ENCODE peak calls at places on chromosomes 4 and X, in ten cellular contexts. C is IMR-90, Z is chondrocyte, E is fibroblast of pulmonary artery, F is kidney epithelial cell, A is lung, W is Peyer's patch, B is K562, Y is RWPE1, H is astrocyte. V is an unnamed sample.

GRCh38 chr4:167966161-167966560 is 126.2 kb upstream of the ANXA10 start:
- DNase-seq in C (no peak), A (no peak), F (peak), H (peak), E (peak), W (no peak), Z (no peak), Y (no peak), B (no peak), V (no peak)

GRCh38 chrX:23554304-23554703 is 113.0 kb upstream of the PRDX4 start:
- DNase-seq in Y (peak), Z (no peak), F (peak), A (no peak), C (peak), B (peak), W (no peak), E (peak), H (peak), V (peak)

GRCh38 chrX:65528705-65529340 is 5.8 kb downstream of the LAS1L start:
- DNase-seq in W (peak), H (no peak), E (peak), Z (no peak), C (peak), F (no peak), A (peak), B (peak), Y (peak), V (peak)

GRCh38 chr4:108030332-108030731 is 40.6 kb downstream of the HADH start:
- DNase-seq in C (peak), A (no peak), Z (no peak), F (peak), H (peak), W (no peak), B (peak), E (peak), Y (no peak), V (peak)

GRCh38 chrX:150766351-150767044 is 73.3 kb downstream of the MTMR1 start:
- DNase-seq in C (no peak), A (no peak), Z (no peak), B (peak), E (no peak), F (no peak), H (no peak), W (no peak), Y (no peak), V (no peak)

GRCh38 chrX:9135901-9136510 is 102.1 kb upstream of the FAM9B start:
- DNase-seq in Z (no peak), C (peak), W (no peak), F (no peak), Y (no peak), B (no peak), H (peak), E (peak), A (no peak), V (no peak)

GRCh38 chr4:2537011-2537830 is 774 bp downstream of the FAM193A start:
- DNase-seq in H (peak), E (peak), F (no peak), C (peak), Z (peak), W (peak), Y (peak), B (peak), A (peak), V (peak)

GRCh38 chr4:88070031-88070430 is 62.6 kb downstream of the PKD2 start:
- DNase-seq in H (peak), C (no peak), B (no peak), A (no peak), Y (no peak), F (no peak), W (no peak), Z (no peak), E (no peak), V (no peak)

GRCh38 chrX:29478336-29479069 is 736.9 kb upstream of the MAGEB2 start:
- DNase-seq in A (no peak), C (peak), H (peak), W (no peak), B (peak), Z (no peak), F (no peak), E (peak), Y (peak), V (peak)

GRCh38 chr4:114040319-114041116 is 61.1 kb upstream of the ARSJ start:
- DNase-seq in Z (no peak), F (peak), A (no peak), Y (no peak), H (peak), B (no peak), W (no peak), C (peak), E (no peak), V (no peak)

GRCh38 chr4:167084326-167084725 is 150.0 kb downstream of the SPOCK3 start:
- DNase-seq in W (no peak), B (no peak), Y (no peak), Z (no peak), C (no peak), F (no peak), H (no peak), A (no peak), E (no peak), V (no peak)

GRCh38 chrX:69128573-69128972 is 36.7 kb downstream of the PJA1 start:
- DNase-seq in Y (no peak), C (no peak), A (no peak), B (no peak), F (no peak), W (no peak), H (peak), E (peak), Z (no peak), V (no peak)

GRCh38 chr4:121789960-121790829 is 10.9 kb upstream of the EXOSC9 start:
- DNase-seq in H (peak), Z (no peak), F (no peak), A (no peak), E (peak), W (no peak), B (peak), Y (peak), C (peak), V (no peak)

GRCh38 chr4:162343967-162344366 is 180.2 kb upstream of the FSTL5 start:
- DNase-seq in H (no peak), B (no peak), W (no peak), A (no peak), F (no peak), Y (no peak), E (no peak), C (no peak), Z (no peak), V (no peak)

GRCh38 chr4:8053688-8054449 is 104.7 kb downstream of the ABLIM2 start:
- DNase-seq in E (no peak), F (no peak), H (no peak), Z (no peak), Y (no peak), B (no peak), W (no peak), C (no peak), A (no peak), V (no peak)

GRCh38 chr4:25767877-25768475 is 94.8 kb downstream of the SEL1L3 start:
- DNase-seq in H (peak), A (peak), Y (peak), C (peak), E (peak), W (no peak), B (peak), F (peak), Z (no peak), V (no peak)

GRCh38 chr4:127124919-127125318 is 507.8 kb upstream of the INTU start:
- DNase-seq in C (peak), Z (no peak), Y (no peak), H (peak), E (peak), F (no peak), A (no peak), B (peak), W (no peak), V (no peak)

GRCh38 chr4:164383187-164384181 is 370.4 kb upstream of the SMIM31 start:
- DNase-seq in C (peak), F (no peak), A (no peak), H (peak), B (no peak), E (no peak), W (no peak), Z (peak), Y (peak), V (no peak)

GRCh38 chrX:26783512-26784225 is 567.7 kb downstream of the MAGEB5 start:
- DNase-seq in A (no peak), Z (no peak), E (peak), C (peak), B (peak), Y (no peak), F (no peak), H (no peak), W (no peak), V (peak)

GRCh38 chr4:30716671-30717207 is 3.4 kb upstream of the PCDH7 start:
- DNase-seq in W (no peak), Y (peak), H (peak), C (no peak), B (no peak), F (no peak), A (no peak), E (peak), Z (no peak), V (no peak)

GRCh38 chr4:36183665-36184393 is 60.5 kb downstream of the ARAP2 start:
- DNase-seq in Z (no peak), B (no peak), C (no peak), Y (no peak), W (no peak), E (no peak), H (no peak), F (no peak), A (no peak), V (no peak)

GRCh38 chr4:155972098-155972497 is 18.4 kb upstream of the CTSO start:
- DNase-seq in C (peak), A (no peak), F (no peak), B (peak), W (no peak), Y (no peak), Z (no peak), E (peak), H (no peak), V (no peak)

GRCh38 chrX:71992711-71993110 is 82.1 kb downstream of the NHSL2 start:
- DNase-seq in E (no peak), Y (no peak), W (no peak), H (no peak), Z (no peak), B (no peak), C (no peak), F (no peak), A (peak), V (no peak)

GRCh38 chr4:20253799-20254409 is 2.2 kb downstream of the SLIT2 start:
- DNase-seq in E (peak), F (no peak), A (no peak), W (peak), Y (no peak), H (peak), B (no peak), C (peak), Z (peak), V (peak)

GRCh38 chr4:84050014-84050413 is 449.1 kb downstream of the NKX6-1 start:
- DNase-seq in E (no peak), A (no peak), Y (no peak), B (no peak), W (no peak), C (no peak), F (no peak), Z (no peak), H (no peak), V (no peak)

GRCh38 chr4:68905598-68906237 is 45.9 kb downstream of the UGT2A3 start:
- DNase-seq in A (no peak), C (no peak), Y (no peak), B (no peak), E (peak), Z (no peak), F (no peak), H (peak), W (no peak), V (no peak)

GRCh38 chr4:168153596-168154440 is 61.5 kb downstream of the ANXA10 start:
- DNase-seq in C (peak), Y (peak), E (peak), H (peak), B (peak), Z (no peak), W (peak), A (peak), F (no peak), V (peak)

GRCh38 chrX:69493193-69493592 is 10.9 kb upstream of the NALF2 start:
- DNase-seq in Z (no peak), A (no peak), E (peak), W (no peak), Y (peak), B (peak), H (no peak), F (no peak), C (no peak), V (no peak)

GRCh38 chr4:1194028-1194900 is 21.9 kb upstream of the SPON2 start:
- DNase-seq in W (peak), H (no peak), F (no peak), Y (no peak), A (no peak), C (peak), Z (peak), B (no peak), E (peak), V (no peak)

GRCh38 chr4:20305976-20306375 is 54.3 kb downstream of the SLIT2 start:
- DNase-seq in A (no peak), Y (no peak), B (no peak), F (no peak), E (peak), H (no peak), W (no peak), C (peak), Z (no peak), V (no peak)

GRCh38 chrX:78063687-78064086 is 40.4 kb upstream of the PGK1 start:
- DNase-seq in A (no peak), F (no peak), H (no peak), B (no peak), Y (no peak), C (no peak), Z (no peak), W (no peak), E (no peak), V (no peak)

GRCh38 chr4:153223418-153223792 is 19.2 kb downstream of the TRIM2 start:
- DNase-seq in E (no peak), Z (no peak), B (no peak), W (no peak), H (no peak), C (no peak), Y (peak), F (no peak), A (no peak), V (no peak)

GRCh38 chr4:10491420-10491819 is 34.2 kb upstream of the ZNF518B start:
- DNase-seq in C (no peak), H (no peak), E (no peak), Z (no peak), A (no peak), Y (no peak), F (no peak), B (no peak), W (no peak), V (no peak)
- TF ChIP-seq CTCF in C (no peak), H (no peak), E (no peak), Z (no peak), A (no peak), Y (no peak), F (no peak), B (no peak), W (no peak), V (no peak)

GRCh38 chrX:47577424-47577823 is 4.8 kb upstream of the TIMP1 start:
- DNase-seq in Z (no peak), F (no peak), A (peak), E (peak), B (peak), H (no peak), Y (no peak), W (no peak), C (no peak), V (no peak)

GRCh38 chrX:47581731-47582647 is at the start of gene TIMP1:
- DNase-seq in Z (peak), E (peak), F (peak), C (peak), Y (peak), A (peak), B (peak), W (peak), H (peak), V (peak)

GRCh38 chrX:47577901-47578300 is 4.3 kb upstream of the TIMP1 start:
- DNase-seq in C (no peak), B (no peak), E (no peak), Z (no peak), W (no peak), H (no peak), F (no peak), A (peak), Y (no peak), V (no peak)

GRCh38 chrX:47578692-47579091 is 3.5 kb upstream of the TIMP1 start:
- DNase-seq in B (no peak), W (no peak), Z (no peak), C (no peak), H (no peak), F (no peak), A (no peak), E (no peak), Y (no peak), V (no peak)

DNA sequence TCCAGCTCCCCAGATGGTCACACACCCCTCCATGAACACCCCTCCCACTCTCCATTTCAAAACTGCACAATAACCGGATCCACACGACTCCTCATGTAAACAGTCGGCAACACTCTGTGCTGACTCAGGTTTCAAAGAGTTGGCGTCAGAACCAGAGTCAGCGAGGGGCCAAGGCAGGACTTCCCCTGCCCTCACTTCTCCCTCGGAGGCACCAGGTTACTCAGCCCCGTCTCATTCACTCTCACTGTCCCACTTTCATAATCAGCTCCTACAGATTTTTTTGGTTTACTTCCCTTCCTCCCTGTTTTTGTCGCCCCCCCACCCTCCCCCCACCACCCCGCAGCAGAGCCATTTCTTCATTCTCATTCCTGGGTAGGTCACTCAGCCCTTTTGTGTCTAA is 2.7 kb upstream of the TIMP1 start:
- DNase-seq in B (peak), W (no peak), Z (no peak), C (peak), E (peak), F (no peak), H (peak), A (peak), Y (peak), V (peak)
- TF ChIP-seq CTCF in B (no peak), W (no peak), Z (no peak), C (no peak), E (no peak), F (no peak), H (no peak), A (no peak), Y (no peak), V (no peak)

GRCh38 chrX:130082244-130083106 is 27.8 kb downstream of the ELF4 start:
- DNase-seq in B (peak), W (no peak), Z (no peak), A (peak), H (no peak), C (no peak), E (no peak), Y (no peak), F (no peak), V (peak)
- TF ChIP-seq CTCF in B (peak), W (peak), Z (no peak), A (no peak), H (no peak), C (no peak), E (no peak), Y (no peak), F (no peak), V (no peak)

DNA sequence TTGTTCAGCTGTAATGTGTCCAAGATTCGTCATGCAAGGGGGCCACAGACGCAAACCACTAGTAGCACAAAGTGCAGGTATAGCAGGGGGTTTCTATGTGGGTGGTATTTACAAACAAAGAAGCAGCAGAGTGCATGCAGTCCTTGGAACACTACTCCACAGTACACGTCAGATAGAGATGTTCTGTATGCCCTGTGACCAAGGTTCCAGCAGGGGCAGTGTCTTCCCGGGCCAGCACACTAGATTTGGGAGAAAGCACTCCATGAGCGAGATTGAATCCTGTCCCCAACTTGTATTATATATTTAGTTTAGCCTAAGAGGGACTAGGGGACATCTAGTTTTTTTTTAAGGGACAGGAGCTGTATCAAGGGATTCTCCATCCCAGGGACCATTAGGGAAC is 54.4 kb upstream of the ESX1 start:
- DNase-seq in E (no peak), H (no peak), Z (no peak), C (no peak), F (no peak), B (no peak), W (no peak), Y (no peak), A (no peak), V (no peak)
- TF ChIP-seq CTCF in E (peak), H (peak), Z (no peak), C (no peak), F (no peak), B (no peak), W (no peak), Y (no peak), A (no peak), V (no peak)

DNA sequence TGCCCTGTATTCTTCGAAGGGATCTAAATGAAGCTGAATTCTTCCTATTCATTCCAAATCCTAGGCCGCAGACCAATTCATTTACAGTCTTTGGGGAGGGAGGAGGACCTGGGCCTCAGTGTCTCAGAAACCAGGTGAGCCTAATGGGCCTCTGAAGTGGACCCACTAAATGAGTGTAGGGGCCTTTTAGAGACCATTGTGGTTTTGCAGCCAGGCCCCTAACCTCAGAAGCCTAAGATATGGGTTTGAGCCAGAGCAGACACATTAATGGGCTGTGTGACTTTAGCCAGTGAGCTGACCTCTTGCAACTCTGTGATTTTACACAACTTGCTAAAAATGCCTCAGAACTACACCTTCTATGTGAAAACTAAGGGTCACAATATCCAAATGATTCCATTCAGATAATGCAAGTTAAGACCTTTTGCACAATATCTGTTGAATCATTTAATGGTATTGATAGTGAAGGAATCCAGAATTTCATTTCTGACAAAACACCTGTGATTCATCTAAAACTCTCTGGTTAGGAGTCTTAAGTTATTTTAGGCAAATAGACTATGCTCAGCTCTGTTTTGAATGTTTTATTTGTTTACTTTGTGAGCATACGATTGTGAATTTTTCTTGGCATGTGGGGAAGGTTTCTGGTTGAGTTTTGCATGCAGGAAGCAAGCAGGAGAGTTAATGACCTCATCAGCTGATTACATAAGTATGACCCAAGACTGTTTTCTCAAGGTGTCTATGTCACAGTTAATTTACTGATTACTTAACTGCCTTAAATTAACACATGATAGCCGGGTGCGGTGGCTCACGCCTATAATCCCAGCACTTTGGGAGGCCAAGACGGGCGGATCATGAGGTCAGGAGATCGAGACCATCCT is 75.0 kb downstream of the EVC start:
- DNase-seq in C (peak), W (no peak), Z (no peak), B (no peak), A (no peak), Y (no peak), F (peak), E (peak), H (peak), V (no peak)
- TF ChIP-seq CTCF in C (no peak), W (no peak), Z (no peak), B (no peak), A (no peak), Y (no peak), F (no peak), E (no peak), H (no peak), V (no peak)

GRCh38 chr4:140626982-140627381 is 58.2 kb upstream of the UCP1 start:
- DNase-seq in C (no peak), Y (no peak), E (peak), A (no peak), B (no peak), H (no peak), F (no peak), W (no peak), Z (no peak), V (no peak)
- TF ChIP-seq CTCF in C (peak), Y (no peak), E (peak), A (no peak), B (no peak), H (no peak), F (no peak), W (no peak), Z (peak), V (no peak)

GRCh38 chr4:41550308-41550707 is 12.4 kb downstream of the LIMCH1 start:
- DNase-seq in Z (no peak), F (no peak), Y (no peak), E (peak), C (no peak), B (no peak), W (no peak), A (no peak), H (no peak), V (no peak)
- TF ChIP-seq CTCF in Z (no peak), F (no peak), Y (no peak), E (no peak), C (no peak), B (no peak), W (no peak), A (no peak), H (no peak), V (no peak)

V was measured in GM20000.